ENCODE peak calls at places on chromosome 3, in six cellular contexts. P is astrocyte of the cerebellum, W is Peyer's patch, Y is NCI-H1092 treated with DMSO at 0.1 percent for 48 hours, D is right cardiac atrium, Q is B cell. R is an unnamed sample.

GRCh38 chr3:49470714-49471420 is 800 bp downstream of the DAG1 start:
- DNase-seq in D (no peak), Q (no peak), W (no peak), P (no peak), Y (peak), R (no peak)

GRCh38 chr3:17795733-17796132 is 53.3 kb upstream of the TBC1D5 start:
- DNase-seq in P (no peak), D (no peak), Y (no peak), Q (no peak), W (no peak), R (no peak)

GRCh38 chr3:179288845-179289244 is 34.0 kb upstream of the ZNF639 start:
- DNase-seq in Y (no peak), Q (no peak), D (no peak), W (no peak), P (no peak), R (no peak)

GRCh38 chr3:45064512-45065372 is 38.6 kb downstream of the CLEC3B start:
- DNase-seq in D (no peak), Y (no peak), W (no peak), Q (no peak), P (no peak), R (no peak)

GRCh38 chr3:25826510-25826909 is 36.6 kb downstream of the OXSM start:
- DNase-seq in Y (no peak), Q (no peak), D (no peak), W (no peak), P (no peak), R (no peak)

GRCh38 chr3:69320867-69321266 is 65.0 kb downstream of the FRMD4B start:
- DNase-seq in P (no peak), Y (no peak), Q (no peak), D (peak), W (no peak), R (no peak)

GRCh38 chr3:120203621-120204020 is 81.4 kb downstream of the GPR156 start:
- DNase-seq in P (no peak), Y (no peak), Q (no peak), W (no peak), D (no peak), R (no peak)

GRCh38 chr3:53921296-53921695 is 29.6 kb upstream of the SELENOK start:
- DNase-seq in W (peak), D (no peak), P (no peak), Q (no peak), Y (no peak), R (no peak)

GRCh38 chr3:45417949-45418847 is 29.8 kb downstream of the LARS2 start:
- DNase-seq in Q (no peak), D (no peak), P (no peak), W (no peak), Y (peak), R (no peak)

GRCh38 chr3:121545564-121546455 is at the start of gene POLQ:
- DNase-seq in D (peak), Y (peak), Q (peak), P (peak), W (peak), R (peak)

GRCh38 chr3:182179631-182180030 is 467.9 kb downstream of the SOX2 start:
- DNase-seq in Q (no peak), Y (no peak), W (no peak), D (no peak), P (no peak), R (no peak)

R was measured in lower leg skin.